ENCODE peak calls at places on chromosomes 1 and 21, in eight cellular contexts. H is tibial artery; U is CD8-positive, alpha-beta memory T cell; D is kidney; N is spleen; B is BE2C; P is mesendoderm; M is tibial nerve. Y is an unnamed sample.

GRCh38 chr1:25117233-25117823 is 115.0 kb downstream of the SYF2 start:
- DNase-seq in D (no peak), N (no peak), B (peak), M (no peak), U (no peak), P (peak), H (no peak), Y (no peak)

GRCh38 chr1:7888248-7889010 is 35.6 kb upstream of the UTS2 start:
- DNase-seq in N (no peak), B (no peak), U (no peak), P (no peak), D (no peak), H (no peak), M (no peak), Y (no peak)

GRCh38 chr1:26533951-26534514 is 4.5 kb downstream of the RPS6KA1 start:
- DNase-seq in M (no peak), H (no peak), U (no peak), P (no peak), D (no peak), N (no peak), B (no peak), Y (no peak)

GRCh38 chr1:235473808-235474207 is 30.4 kb downstream of the B3GALNT2 start:
- DNase-seq in N (no peak), M (no peak), U (no peak), P (no peak), H (no peak), D (no peak), B (no peak), Y (no peak)

GRCh38 chr1:64953241-64953640 is 13.1 kb downstream of the JAK1 start:
- DNase-seq in D (no peak), N (no peak), M (no peak), U (no peak), B (no peak), H (no peak), P (no peak), Y (no peak)

GRCh38 chr21:45538381-45539045 is 3.7 kb downstream of the SLC19A1 start:
- DNase-seq in P (no peak), H (peak), M (no peak), N (peak), D (peak), B (peak), U (no peak), Y (no peak)

GRCh38 chr1:161779393-161779792 is 13.3 kb downstream of the ATF6 start:
- DNase-seq in U (no peak), H (no peak), B (no peak), D (no peak), P (no peak), M (no peak), N (no peak), Y (peak)

GRCh38 chr1:2611034-2611501 is 21.7 kb downstream of the MMEL1 start:
- DNase-seq in H (peak), U (no peak), M (no peak), D (peak), P (peak), N (peak), B (peak), Y (no peak)

GRCh38 chr21:26394341-26394740 is 178.7 kb downstream of the CYYR1 start:
- DNase-seq in B (no peak), M (no peak), U (no peak), D (no peak), H (no peak), P (no peak), N (no peak), Y (no peak)

GRCh38 chr1:77316006-77316405 is 34.2 kb downstream of the AK5 start:
- DNase-seq in N (no peak), M (no peak), B (peak), P (peak), U (no peak), H (no peak), D (no peak), Y (peak)

GRCh38 chr21:44012474-44013379 is 618 bp downstream of the TRAPPC10 start:
- DNase-seq in U (peak), H (peak), N (peak), D (peak), M (peak), P (peak), B (peak), Y (no peak)

GRCh38 chr1:193325771-193326170 is 139.4 kb upstream of the B3GALT2 start:
- DNase-seq in P (peak), U (no peak), N (no peak), D (no peak), H (no peak), M (no peak), B (no peak), Y (no peak)

GRCh38 chr1:168835153-168835648 is 106.2 kb upstream of the DPT start:
- DNase-seq in P (no peak), N (no peak), B (no peak), U (no peak), M (no peak), H (no peak), D (no peak), Y (no peak)

GRCh38 chr1:168834225-168834872 is 105.3 kb upstream of the DPT start:
- DNase-seq in B (no peak), U (no peak), D (no peak), H (no peak), M (no peak), P (no peak), N (no peak), Y (no peak)

GRCh38 chr1:168835791-168836190 is 106.8 kb upstream of the DPT start:
- DNase-seq in P (no peak), B (no peak), M (no peak), H (no peak), N (no peak), D (no peak), U (no peak), Y (no peak)

GRCh38 chr1:168833801-168834224 is 104.8 kb upstream of the DPT start:
- DNase-seq in U (no peak), B (no peak), D (no peak), P (peak), H (no peak), M (no peak), N (peak), Y (no peak)

GRCh38 chr1:168833352-168833751 is 104.3 kb upstream of the DPT start:
- DNase-seq in M (no peak), N (no peak), D (no peak), B (no peak), P (no peak), U (no peak), H (no peak), Y (no peak)
- H3K4me3 ChIP-seq in M (no peak), N (no peak), D (no peak), B (no peak), P (no peak), U (no peak), H (no peak), Y (no peak)

DNA sequence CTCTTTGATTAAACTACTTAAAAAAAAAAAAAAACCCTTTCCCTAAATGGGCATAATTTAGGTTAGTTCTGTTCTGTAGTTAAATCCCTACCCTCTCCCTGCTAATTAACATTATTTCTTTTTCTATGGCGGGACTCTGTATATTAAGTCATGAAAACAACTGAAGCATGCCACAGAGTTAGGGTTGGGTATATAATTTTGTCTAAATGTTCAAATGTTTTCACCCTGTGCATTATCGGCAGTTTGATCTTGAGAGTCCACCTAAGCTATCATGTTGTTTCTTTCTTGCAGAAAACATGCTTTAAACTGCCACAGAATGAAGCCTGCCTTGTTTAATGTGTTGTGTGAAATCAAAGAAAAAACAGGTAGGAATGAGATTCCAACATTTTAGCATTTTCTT is 4.0 kb downstream of the PBX1 start:
- DNase-seq in P (no peak), N (no peak), U (no peak), H (no peak), D (no peak), B (no peak), M (no peak), Y (no peak)
- H3K4me3 ChIP-seq in P (no peak), N (peak), U (no peak), H (peak), D (peak), B (no peak), M (peak), Y (peak)

DNA sequence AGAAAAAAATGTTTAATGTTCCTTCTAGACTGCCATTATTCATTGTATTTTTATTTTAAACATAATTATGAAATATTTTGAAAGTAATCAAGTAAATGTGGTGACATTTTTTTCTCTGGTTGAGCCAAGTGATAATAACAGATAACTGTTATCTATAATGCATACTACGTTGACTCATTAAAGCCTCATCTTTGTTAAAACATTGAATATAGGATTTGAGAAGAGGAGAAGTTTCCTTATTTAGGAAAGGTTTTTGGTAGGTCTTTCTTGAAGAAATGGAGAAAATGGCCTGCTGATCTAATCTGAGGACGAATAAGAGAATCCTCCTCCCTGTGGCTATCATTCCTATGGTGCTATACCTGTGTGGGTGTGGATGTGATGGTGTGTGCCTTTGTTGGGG is 89.0 kb downstream of the NFIA start:
- DNase-seq in B (no peak), N (no peak), D (no peak), U (no peak), M (no peak), H (no peak), P (no peak), Y (no peak)
- H3K4me3 ChIP-seq in B (no peak), N (no peak), D (no peak), U (no peak), M (no peak), H (no peak), P (no peak), Y (no peak)

GRCh38 chr1:52786148-52786547 is 56.4 kb upstream of the ZYG11A start:
- DNase-seq in D (no peak), B (no peak), U (no peak), P (no peak), H (no peak), N (no peak), M (no peak), Y (no peak)
- H3K4me3 ChIP-seq in D (no peak), B (no peak), U (no peak), P (no peak), H (no peak), N (no peak), M (no peak), Y (no peak)

GRCh38 chr1:154404511-154404931 is 622 bp upstream of the IL6R start:
- DNase-seq in U (no peak), H (peak), B (no peak), N (no peak), P (no peak), M (no peak), D (peak), Y (no peak)
- H3K4me3 ChIP-seq in U (peak), H (peak), B (no peak), N (peak), P (no peak), M (peak), D (peak), Y (peak)

GRCh38 chr1:11272544-11272841 is 505 bp upstream of the UBIAD1 start:
- DNase-seq in B (no peak), U (no peak), P (no peak), M (no peak), D (no peak), N (no peak), H (no peak), Y (no peak)
- H3K4me3 ChIP-seq in B (no peak), U (peak), P (no peak), M (peak), D (peak), N (peak), H (peak), Y (peak)

DNA sequence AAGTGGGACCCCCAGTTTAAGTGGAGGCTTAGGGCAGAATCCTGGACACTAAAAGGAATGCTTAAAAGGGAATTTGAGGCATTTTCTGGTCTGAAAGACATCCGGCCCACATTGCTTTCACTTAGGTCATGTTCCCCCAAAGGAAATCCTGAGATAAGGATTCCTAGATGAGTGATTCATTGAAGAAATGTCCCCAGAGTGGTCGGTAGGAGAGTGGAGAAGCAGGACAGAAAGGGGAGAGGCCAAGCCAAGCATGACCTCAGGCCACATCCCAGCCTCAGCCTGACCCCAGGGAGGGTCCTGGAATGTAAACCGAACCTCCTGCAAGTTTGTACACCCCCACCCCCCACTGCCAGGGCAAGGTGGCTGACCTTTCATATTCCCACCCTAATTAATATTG is 16.6 kb downstream of the HIVEP3 start:
- DNase-seq in N (no peak), D (no peak), B (no peak), P (peak), U (no peak), M (no peak), H (no peak), Y (peak)
- H3K4me3 ChIP-seq in N (no peak), D (no peak), B (no peak), P (no peak), U (no peak), M (no peak), H (no peak), Y (peak)

DNA sequence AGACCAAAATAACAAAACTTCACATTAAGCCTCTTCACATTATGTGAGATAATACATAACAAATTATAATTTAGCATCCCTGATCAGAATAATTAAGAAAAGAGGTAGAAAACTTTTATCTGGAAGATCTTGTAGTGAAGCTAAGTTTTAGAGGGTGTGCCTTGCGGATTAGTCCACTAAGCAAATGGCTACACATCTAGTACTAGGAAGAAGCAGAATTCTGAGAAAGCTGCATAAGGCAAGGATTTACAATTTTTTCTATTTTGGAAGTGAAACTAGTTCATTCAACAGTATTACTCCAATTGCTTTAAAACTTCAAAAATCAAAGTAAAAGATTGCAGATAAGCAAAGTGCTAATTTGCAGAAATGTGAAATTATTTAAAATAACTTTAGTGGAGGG is 3.5 kb downstream of the YOD1 start:
- DNase-seq in M (no peak), D (no peak), H (no peak), P (no peak), B (no peak), N (no peak), U (no peak), Y (no peak)
- H3K4me3 ChIP-seq in M (no peak), D (no peak), H (no peak), P (no peak), B (no peak), N (no peak), U (no peak), Y (no peak)

DNA sequence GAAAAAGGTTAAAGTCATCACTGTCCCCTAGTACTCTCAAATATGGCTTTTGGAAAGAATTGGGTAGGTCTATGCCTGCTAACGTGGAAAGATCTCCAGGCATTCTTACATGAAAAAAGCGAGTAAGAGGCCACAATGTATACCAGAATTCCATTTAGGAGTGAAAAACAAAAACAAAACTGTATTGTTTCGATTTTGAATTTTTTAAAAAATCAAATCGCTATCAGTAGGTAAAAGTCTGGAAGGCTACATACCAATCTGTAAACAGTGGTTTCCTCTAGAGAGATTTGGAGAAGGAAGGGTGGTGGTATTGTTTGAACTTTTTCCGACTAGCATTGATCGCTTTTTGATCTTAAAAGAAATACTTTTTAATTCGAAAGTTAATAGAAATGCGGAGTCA is 55.9 kb downstream of the RRAGC start:
- DNase-seq in M (no peak), D (no peak), U (no peak), B (no peak), P (no peak), H (no peak), N (no peak), Y (no peak)
- H3K4me3 ChIP-seq in M (peak), D (peak), U (no peak), B (peak), P (no peak), H (peak), N (peak), Y (peak)

Y was measured in AG04449.